ENCODE peak calls at places on chromosomes 16 and 17, in four cellular contexts. P is head of caudate nucleus; B is activated naive CD8-positive, alpha-beta T cell treated with anti-CD3 and anti-CD28 coated beads for 36 hours; L is stimulated activated naive CD4-positive, alpha-beta T cell. F is an unnamed sample.

GRCh38 chr17:73309727-73310555 is 1.9 kb downstream of the CDC42EP4 start:
- DNase-seq in P (no peak), B (no peak), L (no peak), F (no peak)

GRCh38 chr17:7437369-7437863 is 1.9 kb upstream of the FGF11 start:
- DNase-seq in P (no peak), B (no peak), L (no peak), F (no peak)

GRCh38 chr17:48615212-48615962 is at the start of gene HOXB8:
- DNase-seq in P (no peak), B (no peak), L (no peak), F (no peak)

GRCh38 chr16:71658771-71659170 is 32.8 kb downstream of the MARVELD3 start:
- DNase-seq in P (no peak), B (no peak), L (no peak), F (no peak)

GRCh38 chr16:57003439-57004386 is 14.4 kb downstream of the NLRC5 start:
- DNase-seq in P (no peak), B (no peak), L (no peak), F (no peak)

GRCh38 chr16:30369091-30369937 is 980 bp downstream of the TBC1D10B start:
- DNase-seq in P (no peak), B (peak; percentile 41), L (no peak), F (no peak)

GRCh38 chr17:2303278-2304188 is at the start of the genes SMG6 and SRR:
- DNase-seq in P (peak; percentile 93), B (peak; percentile 95), L (peak; percentile 97), F (peak; percentile 83)

GRCh38 chr16:27460213-27460612 is 58.2 kb downstream of the IL21R start:
- DNase-seq in P (no peak), B (no peak), L (no peak), F (no peak)

GRCh38 chr17:35242158-35242804 is 591 bp upstream of the SLFN5 start:
- DNase-seq in P (peak; percentile 24), B (peak; percentile 90), L (peak; percentile 88), F (peak; percentile 29)